ENCODE peak calls at places on chromosomes 1 and 21, in eight cellular contexts. U, Z, L, B, R, G, A and H are unnamed samples.

GRCh38 chr1:204659061-204659460 is 26.5 kb downstream of the LRRN2 start:
- DNase-seq in U (peak), Z (peak), L (peak), B (no peak), R (no peak), G (no peak), A (no peak), H (no peak)

GRCh38 chr1:180811886-180812285 is 100.8 kb upstream of the KIAA1614 start:
- DNase-seq in U (peak), Z (no peak), L (peak), B (no peak), R (no peak), G (no peak), A (no peak), H (no peak)

GRCh38 chr1:175221548-175222175 is 29.1 kb upstream of the KIAA0040 start:
- DNase-seq in U (peak), Z (peak), L (no peak), B (no peak), R (no peak), G (no peak), A (no peak), H (no peak)

GRCh38 chr1:50527249-50527986 is 104.2 kb upstream of the DMRTA2 start:
- DNase-seq in U (no peak), Z (no peak), L (no peak), B (no peak), R (no peak), G (no peak), A (no peak), H (no peak)

GRCh38 chr1:201556841-201557571 is 18.1 kb downstream of the NAV1 start:
- DNase-seq in U (no peak), Z (no peak), L (peak), B (no peak), R (no peak), G (no peak), A (no peak), H (no peak)

GRCh38 chr1:91500756-91501526 is at the start of gene CDC7:
- DNase-seq in U (peak), Z (peak), L (peak), B (peak), R (peak), G (peak), A (peak), H (peak)

GRCh38 chr1:57111210-57111609 is 145.4 kb upstream of the C8B start:
- DNase-seq in U (no peak), Z (no peak), L (no peak), B (no peak), R (no peak), G (no peak), A (no peak), H (no peak)

GRCh38 chr1:88973520-88974137 is 18.8 kb downstream of the KYAT3 start:
- DNase-seq in U (no peak), Z (peak), L (peak), B (peak), R (no peak), G (no peak), A (peak), H (no peak)

GRCh38 chr1:182685186-182685585 is 799 bp upstream of the RGS8 start:
- DNase-seq in U (no peak), Z (no peak), L (no peak), B (no peak), R (no peak), G (no peak), A (no peak), H (no peak)

GRCh38 chr1:2381741-2382620 is 9.4 kb downstream of the MORN1 start:
- DNase-seq in U (peak), Z (peak), L (peak), B (peak), R (no peak), G (peak), A (peak), H (no peak)

GRCh38 chr1:39652534-39652933 is 13.1 kb upstream of the HEYL start:
- DNase-seq in U (no peak), Z (no peak), L (peak), B (no peak), R (no peak), G (no peak), A (no peak), H (no peak)

GRCh38 chr1:53123462-53124129 is 18.8 kb downstream of the SLC1A7 start:
- DNase-seq in U (no peak), Z (no peak), L (peak), B (no peak), R (no peak), G (no peak), A (no peak), H (no peak)

GRCh38 chr1:165257969-165258459 is 98.5 kb downstream of the LMX1A start:
- DNase-seq in U (peak), Z (peak), L (peak), B (peak), R (peak), G (peak), A (peak), H (no peak)

GRCh38 chr1:93554883-93555872 is 107.3 kb downstream of the FNBP1L start:
- DNase-seq in U (no peak), Z (no peak), L (no peak), B (no peak), R (no peak), G (no peak), A (no peak), H (no peak)

GRCh38 chr1:108845991-108846390 is 10.9 kb downstream of the AKNAD1 start:
- DNase-seq in U (no peak), Z (no peak), L (no peak), B (no peak), R (peak), G (no peak), A (no peak), H (no peak)

GRCh38 chr21:33019885-33020557 is 5.7 kb upstream of the OLIG2 start:
- DNase-seq in U (no peak), Z (no peak), L (no peak), B (no peak), R (no peak), G (no peak), A (no peak), H (no peak)

GRCh38 chr1:150477733-150478132 is 9.5 kb upstream of the TARS2 start:
- DNase-seq in U (no peak), Z (peak), L (peak), B (no peak), R (no peak), G (no peak), A (no peak), H (no peak)

GRCh38 chr1:19096036-19096833 is 113.8 kb downstream of the UBR4 start:
- DNase-seq in U (no peak), Z (peak), L (no peak), B (no peak), R (peak), G (no peak), A (peak), H (no peak)

GRCh38 chr1:25692560-25692959 is 76.0 kb downstream of the MAN1C1 start:
- DNase-seq in U (no peak), Z (no peak), L (no peak), B (no peak), R (no peak), G (no peak), A (peak), H (no peak)

GRCh38 chr1:83791821-83792437 is 207.0 kb downstream of the TTLL7 start:
- DNase-seq in U (peak), Z (peak), L (peak), B (no peak), R (no peak), G (peak), A (no peak), H (peak)

GRCh38 chr1:153733970-153734369 is 6.1 kb downstream of the INTS3 start:
- DNase-seq in U (no peak), Z (peak), L (no peak), B (no peak), R (no peak), G (no peak), A (no peak), H (no peak)

GRCh38 chr1:12132078-12132477 is 34.7 kb upstream of the TNFRSF1B start:
- DNase-seq in U (peak), Z (peak), L (no peak), B (no peak), R (no peak), G (peak), A (no peak), H (peak)

GRCh38 chr1:98458514-98459259 is 202.8 kb upstream of the SNX7 start:
- DNase-seq in U (no peak), Z (no peak), L (no peak), B (no peak), R (no peak), G (no peak), A (no peak), H (no peak)

GRCh38 chr1:176460606-176461336 is 2.2 kb upstream of the PAPPA2 start:
- DNase-seq in U (no peak), Z (no peak), L (no peak), B (no peak), R (no peak), G (no peak), A (no peak), H (no peak)

GRCh38 chr1:7106442-7107108 is 321.3 kb downstream of the CAMTA1 start:
- DNase-seq in U (no peak), Z (no peak), L (no peak), B (no peak), R (no peak), G (no peak), A (no peak), H (no peak)

GRCh38 chr1:206693592-206693991 is 8.9 kb downstream of the MAPKAPK2 start:
- DNase-seq in U (peak), Z (no peak), L (peak), B (no peak), R (no peak), G (no peak), A (no peak), H (no peak)

GRCh38 chr1:36807262-36807661 is 227.1 kb downstream of the GRIK3 start:
- DNase-seq in U (no peak), Z (no peak), L (no peak), B (no peak), R (peak), G (no peak), A (no peak), H (no peak)

GRCh38 chr1:93813076-93813475 is 65.9 kb downstream of the DNTTIP2 start:
- DNase-seq in U (no peak), Z (peak), L (peak), B (no peak), R (no peak), G (no peak), A (no peak), H (no peak)

GRCh38 chr1:198157847-198158765 is 1.3 kb downstream of the NEK7 start:
- DNase-seq in U (peak), Z (peak), L (peak), B (peak), R (peak), G (no peak), A (no peak), H (no peak)

GRCh38 chr1:67431869-67432578 is 1.8 kb upstream of the SERBP1 start:
- DNase-seq in U (no peak), Z (no peak), L (no peak), B (no peak), R (no peak), G (no peak), A (peak), H (no peak)

GRCh38 chr1:168535536-168535935 is 8.3 kb downstream of the XCL2 start:
- DNase-seq in U (no peak), Z (no peak), L (no peak), B (no peak), R (no peak), G (no peak), A (no peak), H (no peak)

GRCh38 chr1:101139130-101139529 is 97.7 kb upstream of the S1PR1 start:
- DNase-seq in U (no peak), Z (no peak), L (no peak), B (no peak), R (no peak), G (no peak), A (no peak), H (no peak)

GRCh38 chr1:93716163-93716562 is 34.5 kb upstream of the BCAR3 start:
- DNase-seq in U (no peak), Z (no peak), L (no peak), B (no peak), R (no peak), G (no peak), A (no peak), H (no peak)

GRCh38 chr1:162094271-162094670 is 24.8 kb downstream of the NOS1AP start:
- DNase-seq in U (peak), Z (peak), L (peak), B (no peak), R (peak), G (no peak), A (peak), H (peak)